ENCODE peak calls at places on chromosomes 11 and 22, in five cellular contexts. One of them, this sample, is unnamed.
A peak's percentile ranks its signal among the peaks of the same experiment; 100 is the strongest.

GRCh38 chr11:67117667-67118058 is 1.4 kb upstream of the KDM2A start:
- DNase-seq in mesendoderm: peak; percentile 47
- DNase-seq in A549: no peak
- DNase-seq in sigmoid colon: peak; percentile 68
- DNase-seq in CD8-positive, alpha-beta memory T cell: peak; percentile 28
- DNase-seq in this sample: no peak

GRCh38 chr11:125496465-125496817 is 376 bp upstream of the FEZ1 start:
- DNase-seq in mesendoderm: no peak
- DNase-seq in A549: no peak
- DNase-seq in sigmoid colon: no peak
- DNase-seq in CD8-positive, alpha-beta memory T cell: no peak
- DNase-seq in this sample: peak; percentile 66

GRCh38 chr11:47573321-47573720 is 5.4 kb downstream of the KBTBD4 start:
- DNase-seq in mesendoderm: no peak
- DNase-seq in A549: no peak
- DNase-seq in sigmoid colon: no peak
- DNase-seq in CD8-positive, alpha-beta memory T cell: no peak
- DNase-seq in this sample: peak; percentile 72

GRCh38 chr11:112499153-112499907 is 238.7 kb upstream of the PLET1 start:
- DNase-seq in mesendoderm: no peak
- DNase-seq in A549: no peak
- DNase-seq in sigmoid colon: no peak
- DNase-seq in CD8-positive, alpha-beta memory T cell: no peak
- DNase-seq in this sample: no peak

GRCh38 chr11:44096360-44097188 is 1.1 kb downstream of the EXT2 start:
- DNase-seq in mesendoderm: no peak
- DNase-seq in A549: peak; percentile 10
- DNase-seq in sigmoid colon: no peak
- DNase-seq in CD8-positive, alpha-beta memory T cell: no peak
- DNase-seq in this sample: no peak

GRCh38 chr11:66336234-66337102 is at the start of gene RIN1:
- DNase-seq in mesendoderm: peak; percentile 94
- DNase-seq in A549: peak; percentile 93
- DNase-seq in sigmoid colon: peak; percentile 83
- DNase-seq in CD8-positive, alpha-beta memory T cell: peak; percentile 35
- DNase-seq in this sample: peak; percentile 76

GRCh38 chr11:86672007-86672621 is at the start of gene ME3:
- DNase-seq in mesendoderm: peak; percentile 39
- DNase-seq in A549: peak; percentile 60
- DNase-seq in sigmoid colon: peak; percentile 89
- DNase-seq in CD8-positive, alpha-beta memory T cell: peak; percentile 21
- DNase-seq in this sample: peak; percentile 71

GRCh38 chr11:88359529-88359928 is 22.0 kb upstream of the CTSC start:
- DNase-seq in mesendoderm: no peak
- DNase-seq in A549: no peak
- DNase-seq in sigmoid colon: no peak
- DNase-seq in CD8-positive, alpha-beta memory T cell: no peak
- DNase-seq in this sample: no peak

GRCh38 chr11:29616611-29617010 is 400.2 kb downstream of the KCNA4 start:
- DNase-seq in mesendoderm: no peak
- DNase-seq in A549: no peak
- DNase-seq in sigmoid colon: no peak
- DNase-seq in CD8-positive, alpha-beta memory T cell: no peak
- DNase-seq in this sample: no peak

GRCh38 chr11:19892876-19893275 is 180.2 kb downstream of the NAV2 start:
- DNase-seq in mesendoderm: no peak
- DNase-seq in A549: no peak
- DNase-seq in sigmoid colon: no peak
- DNase-seq in CD8-positive, alpha-beta memory T cell: no peak
- DNase-seq in this sample: no peak

GRCh38 chr22:17562906-17563870 is at the start of gene SLC25A18:
- DNase-seq in mesendoderm: peak; percentile 79
- DNase-seq in A549: no peak
- DNase-seq in sigmoid colon: peak; percentile 90
- DNase-seq in CD8-positive, alpha-beta memory T cell: no peak
- DNase-seq in this sample: no peak

GRCh38 chr22:32905400-32905799 is 103.9 kb downstream of the TIMP3 start:
- DNase-seq in mesendoderm: peak; percentile 45
- DNase-seq in A549: no peak
- DNase-seq in sigmoid colon: peak; percentile 78
- DNase-seq in CD8-positive, alpha-beta memory T cell: no peak
- DNase-seq in this sample: peak; percentile 56

GRCh38 chr11:61042961-61043540 is 59.2 kb upstream of the CD5 start:
- DNase-seq in mesendoderm: no peak
- DNase-seq in A549: no peak
- DNase-seq in sigmoid colon: no peak
- DNase-seq in CD8-positive, alpha-beta memory T cell: no peak
- DNase-seq in this sample: no peak

GRCh38 chr11:2572491-2573239 is 127.1 kb downstream of the KCNQ1OT1 start:
- DNase-seq in mesendoderm: no peak
- DNase-seq in A549: no peak
- DNase-seq in sigmoid colon: no peak
- DNase-seq in CD8-positive, alpha-beta memory T cell: no peak
- DNase-seq in this sample: no peak

GRCh38 chr11:110837535-110838127 is 125.4 kb upstream of the ARHGAP20 start:
- DNase-seq in mesendoderm: no peak
- DNase-seq in A549: no peak
- DNase-seq in sigmoid colon: no peak
- DNase-seq in CD8-positive, alpha-beta memory T cell: no peak
- DNase-seq in this sample: no peak

GRCh38 chr22:44108076-44108475 is 72.6 kb upstream of the PARVG start:
- DNase-seq in mesendoderm: peak; percentile 38
- DNase-seq in A549: no peak
- DNase-seq in sigmoid colon: no peak
- DNase-seq in CD8-positive, alpha-beta memory T cell: no peak
- DNase-seq in this sample: no peak

GRCh38 chr11:66879583-66879982 is 22.7 kb downstream of the LRFN4 start:
- DNase-seq in mesendoderm: no peak
- DNase-seq in A549: no peak
- DNase-seq in sigmoid colon: no peak
- DNase-seq in CD8-positive, alpha-beta memory T cell: no peak
- DNase-seq in this sample: no peak

GRCh38 chr11:61954106-61955030 is 4.2 kb downstream of the BEST1 start:
- DNase-seq in mesendoderm: no peak
- DNase-seq in A549: no peak
- DNase-seq in sigmoid colon: no peak
- DNase-seq in CD8-positive, alpha-beta memory T cell: no peak
- DNase-seq in this sample: no peak

GRCh38 chr11:68890490-68891231 is 13.0 kb downstream of the MRPL21 start:
- DNase-seq in mesendoderm: no peak
- DNase-seq in A549: no peak
- DNase-seq in sigmoid colon: peak; percentile 92
- DNase-seq in CD8-positive, alpha-beta memory T cell: no peak
- DNase-seq in this sample: peak; percentile 60

GRCh38 chr11:8368194-8368593 is 104.5 kb upstream of the LMO1 start:
- DNase-seq in mesendoderm: no peak
- DNase-seq in A549: no peak
- DNase-seq in sigmoid colon: peak; percentile 24
- DNase-seq in CD8-positive, alpha-beta memory T cell: no peak
- DNase-seq in this sample: no peak

GRCh38 chr11:71947498-71947897 is 18.7 kb downstream of the RNF121 start:
- DNase-seq in mesendoderm: no peak
- DNase-seq in A549: no peak
- DNase-seq in sigmoid colon: no peak
- DNase-seq in CD8-positive, alpha-beta memory T cell: no peak
- DNase-seq in this sample: no peak

GRCh38 chr11:130606781-130607511 is 158.5 kb downstream of the ADAMTS15 start:
- DNase-seq in mesendoderm: no peak
- DNase-seq in A549: no peak
- DNase-seq in sigmoid colon: peak; percentile 75
- DNase-seq in CD8-positive, alpha-beta memory T cell: no peak
- DNase-seq in this sample: no peak

GRCh38 chr11:119389611-119390254 is 8.2 kb upstream of the USP2 start:
- DNase-seq in mesendoderm: peak; percentile 71
- DNase-seq in A549: peak; percentile 40
- DNase-seq in sigmoid colon: no peak
- DNase-seq in CD8-positive, alpha-beta memory T cell: no peak
- DNase-seq in this sample: no peak

GRCh38 chr11:8593935-8594909 is at the start of gene STK33:
- DNase-seq in mesendoderm: peak; percentile 82
- DNase-seq in A549: peak; percentile 53
- DNase-seq in sigmoid colon: peak; percentile 71
- DNase-seq in CD8-positive, alpha-beta memory T cell: peak; percentile 3
- DNase-seq in this sample: peak; percentile 49

GRCh38 chr11:59142530-59143507 is at the start of gene FAM111A:
- DNase-seq in mesendoderm: peak; percentile 94
- DNase-seq in A549: peak; percentile 81
- DNase-seq in sigmoid colon: peak; percentile 94
- DNase-seq in CD8-positive, alpha-beta memory T cell: peak; percentile 85
- DNase-seq in this sample: peak; percentile 53

GRCh38 chr11:78030429-78031325 is 7.6 kb upstream of the KCTD14 start:
- DNase-seq in mesendoderm: peak; percentile 66
- DNase-seq in A549: no peak
- DNase-seq in sigmoid colon: peak; percentile 77
- DNase-seq in CD8-positive, alpha-beta memory T cell: no peak
- DNase-seq in this sample: peak; percentile 91

GRCh38 chr11:43685483-43685882 is 4.9 kb downstream of the HSD17B12 start:
- DNase-seq in mesendoderm: no peak
- DNase-seq in A549: no peak
- DNase-seq in sigmoid colon: no peak
- DNase-seq in CD8-positive, alpha-beta memory T cell: no peak
- DNase-seq in this sample: no peak

GRCh38 chr11:110165039-110165438 is 71.8 kb downstream of the ZC3H12C start:
- DNase-seq in mesendoderm: no peak
- DNase-seq in A549: no peak
- DNase-seq in sigmoid colon: no peak
- DNase-seq in CD8-positive, alpha-beta memory T cell: no peak
- DNase-seq in this sample: no peak

GRCh38 chr11:113778111-113778910 is 1.3 kb upstream of the CLDN25 start:
- DNase-seq in mesendoderm: no peak
- DNase-seq in A549: no peak
- DNase-seq in sigmoid colon: no peak
- DNase-seq in CD8-positive, alpha-beta memory T cell: no peak
- DNase-seq in this sample: peak; percentile 88

GRCh38 chr11:113774174-113774503 is 647 bp upstream of the ZW10 start:
- DNase-seq in mesendoderm: no peak
- DNase-seq in A549: no peak
- DNase-seq in sigmoid colon: no peak
- DNase-seq in CD8-positive, alpha-beta memory T cell: no peak
- DNase-seq in this sample: no peak

GRCh38 chr11:113773092-113773415 is 438 bp downstream of the ZW10 start:
- DNase-seq in mesendoderm: peak; percentile 67
- DNase-seq in A549: peak; percentile 5
- DNase-seq in sigmoid colon: peak; percentile 72
- DNase-seq in CD8-positive, alpha-beta memory T cell: no peak
- DNase-seq in this sample: no peak

GRCh38 chr11:113771964-113772363 is 1.5 kb downstream of the ZW10 start:
- DNase-seq in mesendoderm: no peak
- DNase-seq in A549: no peak
- DNase-seq in sigmoid colon: no peak
- DNase-seq in CD8-positive, alpha-beta memory T cell: no peak
- DNase-seq in this sample: no peak

DNA sequence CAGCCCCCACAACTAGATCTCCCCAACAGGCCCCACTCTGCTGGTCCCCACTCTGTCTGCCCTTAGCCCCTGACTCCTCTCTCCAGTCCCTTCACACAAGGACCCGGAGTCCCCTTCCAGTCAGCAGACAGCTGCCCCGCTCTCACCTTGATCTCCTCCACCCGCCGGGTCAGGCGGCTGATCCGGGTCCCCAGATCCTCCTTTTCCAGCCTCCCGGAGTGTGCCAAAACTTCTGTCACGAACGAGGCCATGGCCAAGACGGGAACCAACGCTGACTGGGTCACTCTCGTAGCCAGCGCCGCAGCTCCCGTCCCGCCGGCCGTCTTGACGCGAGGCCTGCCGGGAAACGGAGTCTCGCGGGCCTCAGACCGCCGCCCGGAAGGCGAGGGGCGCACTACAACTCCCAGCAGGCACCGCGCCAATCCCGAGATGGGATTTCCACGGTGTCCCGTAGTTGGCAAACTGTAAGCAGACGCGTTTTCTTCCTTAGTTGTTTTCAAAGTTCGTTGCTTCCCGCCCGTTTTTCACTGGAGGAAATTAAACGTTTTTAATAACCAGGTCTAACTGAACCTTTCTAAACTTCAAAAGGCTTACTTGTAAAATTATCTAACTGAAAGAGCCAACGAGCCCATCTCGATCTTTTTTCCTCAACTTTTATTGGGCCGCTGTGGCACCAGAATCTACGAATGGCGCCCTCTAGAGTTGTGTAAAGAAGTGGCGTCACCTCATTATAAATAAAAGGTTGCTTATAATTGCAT is at the start of gene ZW10:
- DNase-seq in mesendoderm: peak; percentile 98
- DNase-seq in A549: peak; percentile 62
- DNase-seq in sigmoid colon: peak; percentile 98
- DNase-seq in CD8-positive, alpha-beta memory T cell: peak; percentile 90
- DNase-seq in this sample: peak; percentile 96
- H3K27ac ChIP-seq in mesendoderm: no peak within 1 kb of the TSS
- H3K27ac ChIP-seq in A549: peak within 1 kb of the TSS; percentile 94
- H3K27ac ChIP-seq in sigmoid colon: peak within 1 kb of the TSS; percentile 87
- H3K27ac ChIP-seq in CD8-positive, alpha-beta memory T cell: peak within 1 kb of the TSS; percentile 77
- H3K27ac ChIP-seq in this sample: peak within 1 kb of the TSS; percentile 69

DNA sequence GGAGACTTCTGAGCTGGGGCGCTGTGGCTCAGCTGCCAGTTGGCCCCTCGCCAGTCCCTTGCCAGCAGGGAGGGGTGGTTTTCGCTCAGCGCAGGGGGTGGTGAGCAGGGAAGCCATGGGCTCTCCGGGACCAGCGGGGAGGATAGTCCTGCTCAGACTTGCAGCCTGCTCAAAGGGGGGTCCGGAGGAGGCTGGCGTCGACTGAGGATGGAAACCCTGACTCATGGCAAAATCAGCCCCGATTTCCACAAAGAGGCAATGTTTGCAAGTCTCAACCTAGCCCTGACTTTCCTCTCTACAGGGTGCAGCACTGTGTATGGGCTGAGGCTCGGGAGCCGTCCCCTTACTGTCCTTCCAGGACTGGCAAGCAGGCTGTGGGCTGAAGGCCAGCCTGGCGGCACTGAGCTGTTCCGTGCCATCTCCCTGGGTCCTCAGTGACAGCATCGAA is 35.1 kb downstream of the FBLN1 start:
- DNase-seq in mesendoderm: no peak
- DNase-seq in A549: no peak
- DNase-seq in sigmoid colon: peak; percentile 90
- DNase-seq in CD8-positive, alpha-beta memory T cell: no peak
- DNase-seq in this sample: peak; percentile 74
- H3K4me3 ChIP-seq in mesendoderm: no peak overlapping the region
- H3K4me3 ChIP-seq in A549: no peak overlapping the region
- H3K4me3 ChIP-seq in sigmoid colon: no peak overlapping the region
- H3K4me3 ChIP-seq in CD8-positive, alpha-beta memory T cell: no peak overlapping the region
- H3K4me3 ChIP-seq in this sample: peak overlapping the region; percentile 21

GRCh38 chr11:105648762-105649161 is 38.9 kb downstream of the GRIA4 start:
- DNase-seq in mesendoderm: no peak
- DNase-seq in A549: no peak
- DNase-seq in sigmoid colon: no peak
- DNase-seq in CD8-positive, alpha-beta memory T cell: no peak
- DNase-seq in this sample: no peak
- H3K27ac ChIP-seq in mesendoderm: no peak overlapping the region
- H3K27ac ChIP-seq in A549: no peak overlapping the region
- H3K27ac ChIP-seq in sigmoid colon: no peak overlapping the region
- H3K27ac ChIP-seq in CD8-positive, alpha-beta memory T cell: no peak overlapping the region
- H3K27ac ChIP-seq in this sample: no peak overlapping the region

DNA sequence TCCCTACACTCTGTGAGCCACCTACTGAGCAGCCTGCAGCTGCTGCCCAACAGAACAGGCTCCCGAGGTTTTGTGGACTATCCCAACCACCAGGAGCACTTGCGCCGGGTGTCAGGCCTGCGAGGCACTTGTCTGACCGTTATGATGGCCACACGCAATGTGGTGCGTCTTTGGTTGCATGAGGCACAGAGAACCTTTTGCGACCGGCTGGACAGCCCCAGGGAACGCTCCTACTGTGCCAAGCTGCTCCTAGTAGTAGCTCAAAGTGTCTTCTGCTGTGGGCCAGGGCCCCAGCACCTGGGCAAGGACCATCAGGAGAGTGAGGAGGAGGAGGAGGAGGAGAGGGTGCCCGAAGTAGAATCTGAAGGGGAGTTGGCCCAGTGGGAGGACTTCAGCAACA is 46.4 kb downstream of the RRP8 start:
- DNase-seq in mesendoderm: no peak
- DNase-seq in A549: no peak
- DNase-seq in sigmoid colon: no peak
- DNase-seq in CD8-positive, alpha-beta memory T cell: no peak
- DNase-seq in this sample: no peak
- H3K4me3 ChIP-seq in mesendoderm: no peak overlapping the region
- H3K4me3 ChIP-seq in A549: no peak overlapping the region
- H3K4me3 ChIP-seq in sigmoid colon: no peak overlapping the region
- H3K4me3 ChIP-seq in CD8-positive, alpha-beta memory T cell: no peak overlapping the region
- H3K4me3 ChIP-seq in this sample: no peak overlapping the region